ENCODE peak calls at places on chromosomes 1 and 21, in six cellular contexts. T is T47D; D is stimulated activated CD8-positive, alpha-beta memory T cell treated with anti-CD3 and anti-CD28 coated beads, Interleukin-4, amount 100 ng/mL, for 24 hours; O is KBM-7; F is fibroblast of gingiva; H is astrocyte. L is an unnamed sample.

GRCh38 chr1:156744344-156744743 is 3.5 kb upstream of the MRPL24 start:
- DNase-seq in T (no peak), D (no peak), O (no peak), F (no peak), H (no peak), L (no peak)

GRCh38 chr1:44810101-44810761 is 1.9 kb downstream of the BTBD19 start:
- DNase-seq in T (peak), D (no peak), O (no peak), F (peak), H (no peak), L (no peak)

GRCh38 chr1:12615916-12616708 is 1.9 kb downstream of the DHRS3 start:
- DNase-seq in T (peak), D (no peak), O (no peak), F (peak), H (no peak), L (peak)

GRCh38 chr1:63732666-63733065 is 41.2 kb upstream of the ROR1 start:
- DNase-seq in T (no peak), D (no peak), O (no peak), F (peak), H (no peak), L (peak)

GRCh38 chr1:234585333-234586055 is 24.5 kb downstream of the IRF2BP2 start:
- DNase-seq in T (no peak), D (no peak), O (no peak), F (peak), H (peak), L (peak)

GRCh38 chr1:180815188-180815587 is 97.5 kb upstream of the KIAA1614 start:
- DNase-seq in T (no peak), D (no peak), O (no peak), F (no peak), H (no peak), L (no peak)

GRCh38 chr1:27655151-27655929 is 16.7 kb downstream of the IFI6 start:
- DNase-seq in T (no peak), D (no peak), O (peak), F (no peak), H (no peak), L (no peak)

GRCh38 chr1:52502789-52503188 is 50.1 kb downstream of the TUT4 start:
- DNase-seq in T (peak), D (no peak), O (no peak), F (no peak), H (no peak), L (no peak)

GRCh38 chr1:114512595-114513280 is 1.7 kb upstream of the TRIM33 start:
- DNase-seq in T (no peak), D (no peak), O (no peak), F (no peak), H (no peak), L (no peak)

GRCh38 chr1:94787676-94788075 is 32.5 kb upstream of the SLC44A3 start:
- DNase-seq in T (no peak), D (no peak), O (no peak), F (no peak), H (no peak), L (no peak)

GRCh38 chr1:5798151-5798730 is 194.0 kb downstream of the NPHP4 start:
- DNase-seq in T (no peak), D (no peak), O (no peak), F (no peak), H (no peak), L (no peak)

GRCh38 chr1:245168921-245169320 is 14.1 kb downstream of the KIF26B start:
- DNase-seq in T (no peak), D (no peak), O (peak), F (no peak), H (no peak), L (no peak)

GRCh38 chr21:44301093-44301492 is 1.2 kb downstream of the PFKL start:
- DNase-seq in T (no peak), D (no peak), O (no peak), F (no peak), H (no peak), L (no peak)

GRCh38 chr1:226123591-226124471 is 61.3 kb downstream of the H3-3A start:
- DNase-seq in T (no peak), D (no peak), O (no peak), F (no peak), H (no peak), L (peak)

GRCh38 chr1:64915381-64916274 is 50.7 kb downstream of the JAK1 start:
- DNase-seq in T (peak), D (no peak), O (no peak), F (peak), H (peak), L (peak)

GRCh38 chr21:34688715-34689114 is 19.9 kb downstream of the CLIC6 start:
- DNase-seq in T (no peak), D (no peak), O (no peak), F (no peak), H (no peak), L (no peak)

GRCh38 chr1:159992161-159992560 is 38.1 kb upstream of the SLAMF9 start:
- DNase-seq in T (peak), D (no peak), O (no peak), F (no peak), H (no peak), L (no peak)

GRCh38 chr1:70727891-70728443 is 316.9 kb downstream of the CTH start:
- DNase-seq in T (no peak), D (no peak), O (no peak), F (no peak), H (no peak), L (no peak)

GRCh38 chr1:175690926-175691325 is 52.5 kb downstream of the TNR start:
- DNase-seq in T (peak), D (no peak), O (no peak), F (no peak), H (no peak), L (no peak)

GRCh38 chr1:204495078-204495753 is 611 bp upstream of the PIK3C2B start:
- DNase-seq in T (peak), D (no peak), O (no peak), F (no peak), H (no peak), L (no peak)

GRCh38 chr21:45533731-45534571 is 8.3 kb downstream of the SLC19A1 start:
- DNase-seq in T (no peak), D (no peak), O (no peak), F (no peak), H (no peak), L (no peak)

GRCh38 chr1:62613325-62613727 is 16.0 kb downstream of the ANGPTL3 start:
- DNase-seq in T (no peak), D (no peak), O (no peak), F (no peak), H (no peak), L (no peak)

GRCh38 chr1:213135572-213135971 is 84.5 kb downstream of the RPS6KC1 start:
- DNase-seq in T (no peak), D (no peak), O (no peak), F (peak), H (no peak), L (peak)

GRCh38 chr1:161531986-161532875 is 7.9 kb downstream of the HSPA6 start:
- DNase-seq in T (no peak), D (no peak), O (peak), F (no peak), H (no peak), L (peak)

GRCh38 chr21:37452222-37452621 is 85.6 kb downstream of the DYRK1A start:
- DNase-seq in T (no peak), D (no peak), O (no peak), F (peak), H (peak), L (peak)

GRCh38 chr1:10225573-10225972 is 15.2 kb downstream of the KIF1B start:
- DNase-seq in T (no peak), D (no peak), O (no peak), F (no peak), H (peak), L (peak)

GRCh38 chr1:165290143-165290542 is 66.4 kb downstream of the LMX1A start:
- DNase-seq in T (peak), D (no peak), O (no peak), F (peak), H (no peak), L (no peak)

GRCh38 chr1:182350839-182351238 is 40.8 kb downstream of the GLUL start:
- DNase-seq in T (no peak), D (no peak), O (no peak), F (peak), H (no peak), L (no peak)

GRCh38 chr1:19762175-19762779 is 37.4 kb downstream of the TMCO4 start:
- DNase-seq in T (peak), D (peak), O (peak), F (no peak), H (no peak), L (peak)

GRCh38 chr1:234755449-234755863 is 145.5 kb upstream of the IRF2BP2 start:
- DNase-seq in T (no peak), D (no peak), O (peak), F (peak), H (peak), L (peak)

GRCh38 chr1:36160949-36161485 is 5.1 kb downstream of the MAP7D1 start:
- DNase-seq in T (no peak), D (peak), O (peak), F (peak), H (peak), L (peak)

GRCh38 chr21:30189763-30190162 is 23.2 kb upstream of the CLDN17 start:
- DNase-seq in T (no peak), D (no peak), O (no peak), F (no peak), H (no peak), L (no peak)

GRCh38 chr1:11652203-11652780 is 1.9 kb downstream of the FBXO2 start:
- DNase-seq in T (no peak), D (no peak), O (no peak), F (no peak), H (no peak), L (no peak)